ENCODE peak calls at places on chromosomes 12 and 14, in ten cellular contexts. F, L, P, Y, Q, C, O, E, K and N are unnamed samples.

GRCh38 chr12:21416611-21417121 is 20.8 kb upstream of the PYROXD1 start:
- DNase-seq in C (no peak), E (no peak), L (peak; percentile 10), F (no peak), P (no peak), O (peak; percentile 23), Q (no peak), Y (no peak), K (no peak), N (no peak)

GRCh38 chr14:64544607-64545312 is 4.2 kb downstream of the HSPA2 start:
- DNase-seq in F (no peak), C (no peak), L (no peak), P (no peak), Q (no peak), Y (no peak), K (no peak), E (no peak), O (no peak), N (no peak)

GRCh38 chr14:99786423-99787051 is 6.7 kb upstream of the EML1 start:
- DNase-seq in F (no peak), O (no peak), K (peak; percentile 71), L (no peak), C (no peak), E (no peak), Y (no peak), P (no peak), Q (no peak), N (no peak)

GRCh38 chr12:46617167-46617566 is 208.6 kb downstream of the SLC38A4 start:
- DNase-seq in E (peak; percentile 10), C (no peak), K (peak; percentile 36), P (peak; percentile 78), Y (no peak), O (no peak), Q (no peak), F (peak; percentile 55), L (no peak), N (peak; percentile 22)

GRCh38 chr12:112007945-112008344 is 5.0 kb downstream of the TMEM116 start:
- DNase-seq in Q (no peak), C (no peak), O (no peak), K (no peak), Y (no peak), P (no peak), F (no peak), L (no peak), E (peak; percentile 49), N (no peak)

GRCh38 chr12:79187032-79187431 is 322.5 kb downstream of the SYT1 start:
- DNase-seq in F (no peak), C (no peak), P (no peak), K (no peak), O (no peak), E (no peak), Y (no peak), L (no peak), Q (no peak), N (no peak)

GRCh38 chr12:86186449-86186848 is 69.7 kb downstream of the MGAT4C start:
- DNase-seq in E (peak; percentile 27), F (no peak), O (peak; percentile 18), C (no peak), L (peak; percentile 1), P (no peak), Q (no peak), Y (no peak), K (no peak), N (no peak)

GRCh38 chr12:97985834-97986233 is 523.2 kb downstream of the RMST start:
- DNase-seq in K (no peak), P (no peak), O (no peak), F (no peak), Q (no peak), L (no peak), C (no peak), Y (no peak), E (no peak), N (no peak)

GRCh38 chr14:30362369-30363218 is 196.4 kb upstream of the G2E3 start:
- DNase-seq in F (no peak), K (no peak), C (no peak), E (peak; percentile 1), Q (no peak), O (no peak), L (no peak), Y (no peak), P (no peak), N (no peak)

GRCh38 chr12:111085100-111085499 is 164.7 kb upstream of the MYL2 start:
- DNase-seq in E (no peak), O (no peak), F (no peak), Q (no peak), P (no peak), Y (no peak), L (no peak), K (no peak), C (no peak), N (no peak)

GRCh38 chr12:14403711-14404164 is 38.3 kb downstream of the ATF7IP start:
- DNase-seq in C (no peak), K (no peak), L (no peak), Q (no peak), P (no peak), O (peak; percentile 30), E (no peak), F (no peak), Y (no peak), N (no peak)

GRCh38 chr14:95006479-95006878 is 150.8 kb downstream of the DICER1 start:
- DNase-seq in K (no peak), F (no peak), Y (peak; percentile 53), Q (no peak), O (no peak), E (no peak), P (no peak), C (no peak), L (no peak), N (no peak)

GRCh38 chr12:96235497-96235826 is 41.3 kb downstream of the ELK3 start:
- DNase-seq in Y (no peak), O (peak; percentile 23), Q (no peak), K (no peak), L (no peak), F (no peak), E (no peak), P (peak; percentile 75), C (no peak), N (no peak)

GRCh38 chr12:30126944-30127343 is 343.2 kb upstream of the TMTC1 start:
- DNase-seq in Q (no peak), L (no peak), F (no peak), C (no peak), K (no peak), Y (no peak), E (no peak), P (no peak), O (no peak), N (no peak)

GRCh38 chr14:70882771-70883492 is 24.3 kb upstream of the PCNX1 start:
- DNase-seq in P (no peak), E (peak; percentile 96), Q (no peak), Y (no peak), L (no peak), K (no peak), O (no peak), F (no peak), C (no peak), N (no peak)

GRCh38 chr14:68043752-68044151 is 224.2 kb downstream of the RAD51B start:
- DNase-seq in L (no peak), E (no peak), O (no peak), Y (no peak), K (no peak), C (no peak), F (no peak), P (no peak), Q (no peak), N (no peak)

GRCh38 chr12:18250313-18250916 is 10.9 kb upstream of the PIK3C2G start:
- DNase-seq in E (peak; percentile 79), P (no peak), O (peak; percentile 66), K (no peak), Y (no peak), C (no peak), Q (no peak), L (peak; percentile 59), F (no peak), N (no peak)

GRCh38 chr12:11838403-11838802 is 188.9 kb downstream of the ETV6 start:
- DNase-seq in F (no peak), O (no peak), K (no peak), P (no peak), Q (no peak), E (no peak), Y (no peak), L (no peak), C (no peak), N (no peak)
- TF ChIP-seq POLR2A in F (no peak), O (no peak), K (no peak), P (no peak), Q (no peak), E (no peak), Y (no peak), L (no peak), C (no peak), N (no peak)

GRCh38 chr14:77123381-77124344 is 17.9 kb downstream of the ZDHHC22 start:
- DNase-seq in Y (no peak), C (peak; percentile 73), K (peak; percentile 76), O (no peak), Q (peak; percentile 37), E (no peak), L (no peak), F (no peak), P (no peak), N (peak; percentile 77)
- TF ChIP-seq POLR2A in Y (no peak), C (no peak), K (no peak), O (no peak), Q (no peak), E (no peak), L (no peak), F (no peak), P (no peak), N (no peak)

DNA sequence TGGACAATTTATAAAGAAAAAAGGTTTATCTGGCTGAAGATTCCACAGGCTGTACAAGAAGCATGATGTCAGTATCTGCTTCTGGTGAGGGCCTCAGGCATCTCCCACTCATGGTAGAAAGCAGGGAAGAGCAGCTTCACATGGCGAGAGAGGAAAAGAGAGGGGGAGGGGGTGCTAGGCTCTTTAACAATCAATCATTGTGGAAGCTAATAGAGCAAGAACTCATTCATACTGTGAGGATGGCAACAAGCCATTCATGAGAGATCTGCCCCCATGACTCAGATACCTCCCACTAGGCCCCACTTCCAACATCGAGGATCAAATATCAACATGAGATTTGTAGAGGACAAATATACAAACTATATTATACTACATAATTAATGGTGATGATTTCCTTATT is 361.9 kb upstream of the FAR2 start:
- DNase-seq in K (no peak), L (no peak), Y (no peak), O (no peak), C (no peak), E (no peak), P (no peak), F (no peak), Q (no peak), N (no peak)
- TF ChIP-seq POLR2A in K (no peak), L (no peak), Y (no peak), O (no peak), C (no peak), E (no peak), P (no peak), F (no peak), Q (no peak), N (no peak)

DNA sequence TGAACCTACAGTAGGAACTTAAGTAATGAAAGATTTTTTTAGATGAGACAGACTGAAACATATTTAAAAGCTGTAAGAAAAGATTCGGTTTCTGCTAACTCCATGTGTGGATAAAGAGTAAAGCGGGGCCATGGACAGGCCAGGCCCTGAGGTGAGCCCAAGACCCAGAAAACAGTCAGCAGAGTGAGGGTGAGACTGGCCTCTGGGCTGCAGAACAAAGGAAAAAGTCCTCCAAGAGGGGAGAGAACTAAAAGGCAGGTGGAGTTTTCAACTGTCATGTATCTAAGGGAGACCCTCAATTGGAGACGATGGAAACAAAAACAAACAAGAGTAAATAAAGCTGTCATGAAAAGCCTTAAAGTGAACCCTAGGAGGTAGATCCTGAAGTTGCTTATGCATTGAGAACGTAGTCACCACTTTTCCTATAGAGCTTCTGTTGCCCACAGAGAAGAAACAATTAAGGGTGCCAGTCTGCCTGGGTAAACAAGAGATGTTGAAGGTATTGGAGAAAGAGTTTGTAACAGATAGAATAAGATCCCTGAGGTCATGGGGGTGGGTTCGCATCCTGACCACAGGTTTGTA is 268.9 kb upstream of the PDE3A start:
- DNase-seq in Q (no peak), Y (no peak), K (no peak), C (no peak), P (no peak), E (no peak), L (no peak), F (no peak), O (no peak), N (no peak)
- TF ChIP-seq POLR2A in Q (no peak), Y (no peak), K (no peak), C (no peak), P (no peak), E (no peak), L (no peak), F (no peak), O (no peak), N (no peak)